ENCODE peak calls at places on chromosomes 16 and 17, in nine cellular contexts. Z is RPMI7951; C is endothelial cell of umbilical vein; A is substantia nigra; P is HEK293T; H is stimulated activated naive CD8-positive, alpha-beta T cell treated with anti-CD3 and anti-CD28 coated beads, Interleukin-15, Interleukin-2, amounts not matched to agents 100 U/mL and 50 U/mL, for 24 hours; T is left colon; M is caudate nucleus; D is breast epithelium. N is an unnamed sample.

GRCh38 chr16:7867831-7868230 is 535.2 kb downstream of the RBFOX1 start:
- DNase-seq in Z (peak; percentile 14), C (no peak), A (no peak), P (no peak), H (no peak), T (no peak), M (no peak), D (no peak), N (no peak)

GRCh38 chr16:67256701-67257230 is 8.0 kb downstream of the SLC9A5 start:
- DNase-seq in Z (no peak), C (no peak), A (no peak), P (no peak), H (no peak), T (no peak), M (no peak), D (no peak), N (no peak)

GRCh38 chr17:27089929-27090247 is 204.0 kb upstream of the WSB1 start:
- DNase-seq in Z (no peak), C (no peak), A (no peak), P (no peak), H (no peak), T (no peak), M (no peak), D (no peak), N (no peak)

GRCh38 chr17:42194133-42194899 is at the start of gene GHDC:
- DNase-seq in Z (peak; percentile 77), C (peak; percentile 77), A (peak; percentile 75), P (peak; percentile 87), H (peak; percentile 83), T (peak; percentile 90), M (peak; percentile 34), D (peak; percentile 78), N (peak; percentile 68)

GRCh38 chr16:60142991-60143705 is 1409.0 kb upstream of the GOT2 start:
- DNase-seq in Z (no peak), C (peak; percentile 51), A (no peak), P (no peak), H (no peak), T (no peak), M (no peak), D (no peak), N (no peak)

GRCh38 chr17:57461082-57461481 is 204.8 kb downstream of the MSI2 start:
- DNase-seq in Z (peak; percentile 75), C (no peak), A (no peak), P (no peak), H (peak; percentile 55), T (no peak), M (no peak), D (no peak), N (no peak)

GRCh38 chr16:88469615-88470395 is 16.7 kb downstream of the ZFPM1 start:
- DNase-seq in Z (no peak), C (no peak), A (no peak), P (no peak), H (peak; percentile 42), T (no peak), M (no peak), D (no peak), N (peak; percentile 63)

GRCh38 chr16:77711775-77712174 is 10.5 kb upstream of the NUDT7 start:
- DNase-seq in Z (peak; percentile 75), C (no peak), A (no peak), P (no peak), H (no peak), T (peak; percentile 38), M (no peak), D (no peak), N (no peak)

GRCh38 chr17:56779898-56780777 is 53.6 kb downstream of the C17orf67 start:
- DNase-seq in Z (peak; percentile 52), C (peak; percentile 79), A (peak; percentile 50), P (peak; percentile 91), H (peak; percentile 91), T (peak; percentile 67), M (no peak), D (peak; percentile 84), N (peak; percentile 84)

GRCh38 chr16:88771294-88771772 is 13.7 kb downstream of the PIEZO1 start:
- DNase-seq in Z (no peak), C (no peak), A (no peak), P (no peak), H (no peak), T (no peak), M (no peak), D (no peak), N (no peak)

GRCh38 chr16:2702438-2702825 is 17.6 kb downstream of the PRSS27 start:
- DNase-seq in Z (no peak), C (no peak), A (no peak), P (no peak), H (no peak), T (no peak), M (no peak), D (no peak), N (no peak)

GRCh38 chr17:59506907-59507726 is 58.3 kb upstream of the DHX40 start:
- DNase-seq in Z (peak; percentile 42), C (peak; percentile 8), A (no peak), P (no peak), H (no peak), T (no peak), M (no peak), D (no peak), N (no peak)

GRCh38 chr17:42279776-42280630 is 3.8 kb upstream of the STAT5B start:
- DNase-seq in Z (no peak), C (no peak), A (no peak), P (peak; percentile 4), H (peak; percentile 2), T (no peak), M (no peak), D (no peak), N (no peak)

GRCh38 chr17:27423651-27424050 is 32.6 kb upstream of the KSR1 start:
- DNase-seq in Z (peak; percentile 4), C (no peak), A (no peak), P (no peak), H (no peak), T (no peak), M (no peak), D (no peak), N (no peak)

GRCh38 chr17:78120971-78121800 is 7.4 kb downstream of the TMC6 start:
- DNase-seq in Z (no peak), C (no peak), A (no peak), P (no peak), H (peak; percentile 55), T (no peak), M (no peak), D (no peak), N (peak; percentile 50)

GRCh38 chr17:32565401-32565800 is 78.6 kb downstream of the CDK5R1 start:
- DNase-seq in Z (no peak), C (no peak), A (no peak), P (no peak), H (no peak), T (no peak), M (no peak), D (no peak), N (no peak)

GRCh38 chr17:633133-633532 is 81.5 kb downstream of the VPS53 start:
- DNase-seq in Z (no peak), C (no peak), A (no peak), P (no peak), H (no peak), T (no peak), M (no peak), D (no peak), N (no peak)

GRCh38 chr17:9226794-9227135 is 205.5 kb downstream of the NTN1 start:
- DNase-seq in Z (no peak), C (no peak), A (no peak), P (no peak), H (no peak), T (no peak), M (no peak), D (no peak), N (no peak)

GRCh38 chr17:29059281-29059680 is 16.3 kb downstream of the PIPOX start:
- DNase-seq in Z (peak; percentile 55), C (no peak), A (no peak), P (no peak), H (no peak), T (no peak), M (no peak), D (no peak), N (no peak)

GRCh38 chr16:19223235-19223847 is 55.3 kb downstream of the SYT17 start:
- DNase-seq in Z (peak; percentile 29), C (peak; percentile 8), A (no peak), P (peak; percentile 49), H (peak; percentile 60), T (peak; percentile 38), M (no peak), D (no peak), N (peak; percentile 3)

GRCh38 chr17:79666111-79666510 is 55.3 kb upstream of the RBFOX3 start:
- DNase-seq in Z (no peak), C (no peak), A (no peak), P (no peak), H (no peak), T (no peak), M (no peak), D (peak; percentile 28), N (no peak)

GRCh38 chr16:19753815-19754643 is 36.0 kb downstream of the IQCK start:
- DNase-seq in Z (no peak), C (peak; percentile 86), A (no peak), P (no peak), H (no peak), T (peak; percentile 36), M (no peak), D (no peak), N (no peak)

GRCh38 chr17:79942591-79943353 is 92.9 kb downstream of the TBC1D16 start:
- DNase-seq in Z (peak; percentile 35), C (peak; percentile 32), A (no peak), P (no peak), H (peak; percentile 41), T (peak; percentile 21), M (no peak), D (peak; percentile 51), N (no peak)